ENCODE peak calls at places on chromosomes 13 and 19, in ten cellular contexts. W is right lobe of liver, K is heart left ventricle, G is BJ, Q is tibial nerve, A is GM20000, P is AG04450, L is cardiac muscle cell, H is uterus, I is omental fat pad. Z is an unnamed sample.

GRCh38 chr13:20788312-20788711 is 14.6 kb upstream of the EEF1AKMT1 start:
- DNase-seq in W (no peak), K (no peak), G (no peak), Q (no peak), A (no peak), P (no peak), L (no peak), H (no peak), I (no peak), Z (no peak)

GRCh38 chr19:46192990-46193650 is 36.4 kb upstream of the IGFL1 start:
- DNase-seq in W (peak), K (no peak), G (peak), Q (no peak), A (no peak), P (no peak), L (no peak), H (no peak), I (no peak), Z (no peak)

GRCh38 chr19:10884273-10884672 is 12.9 kb downstream of the CARM1 start:
- DNase-seq in W (no peak), K (no peak), G (peak), Q (no peak), A (no peak), P (no peak), L (peak), H (peak), I (no peak), Z (no peak)

GRCh38 chr19:48836089-48837017 is at the start of gene HSD17B14:
- DNase-seq in W (peak), K (no peak), G (no peak), Q (no peak), A (no peak), P (no peak), L (peak), H (peak), I (no peak), Z (peak)

GRCh38 chr19:16449330-16449961 is 22.3 kb downstream of the EPS15L1 start:
- DNase-seq in W (no peak), K (no peak), G (no peak), Q (no peak), A (peak), P (no peak), L (no peak), H (no peak), I (no peak), Z (no peak)

GRCh38 chr13:50419896-50420295 is 404.7 kb downstream of the KCNRG start:
- DNase-seq in W (no peak), K (peak), G (no peak), Q (no peak), A (no peak), P (no peak), L (no peak), H (no peak), I (no peak), Z (no peak)

GRCh38 chr13:41420146-41420545 is 37.2 kb upstream of the RGCC start:
- DNase-seq in W (no peak), K (no peak), G (no peak), Q (no peak), A (no peak), P (no peak), L (no peak), H (no peak), I (no peak), Z (no peak)

GRCh38 chr19:23597661-23598060 is 89.4 kb downstream of the ZNF675 start:
- DNase-seq in W (no peak), K (no peak), G (no peak), Q (no peak), A (no peak), P (no peak), L (no peak), H (no peak), I (no peak), Z (no peak)

GRCh38 chr19:7191946-7192691 is 102.1 kb downstream of the INSR start:
- DNase-seq in W (no peak), K (no peak), G (no peak), Q (no peak), A (peak), P (no peak), L (no peak), H (no peak), I (no peak), Z (no peak)

GRCh38 chr13:100951031-100951430 is 276.4 kb upstream of the TMTC4 start:
- DNase-seq in W (no peak), K (no peak), G (no peak), Q (no peak), A (no peak), P (no peak), L (no peak), H (no peak), I (no peak), Z (no peak)

GRCh38 chr19:7705387-7706187 is 3.7 kb upstream of the FCER2 start:
- DNase-seq in W (peak), K (peak), G (no peak), Q (peak), A (peak), P (no peak), L (no peak), H (no peak), I (no peak), Z (no peak)

GRCh38 chr19:50427997-50428425 is 4.7 kb upstream of the MYBPC2 start:
- DNase-seq in W (peak), K (peak), G (no peak), Q (peak), A (no peak), P (peak), L (peak), H (peak), I (peak), Z (peak)

GRCh38 chr13:66855110-66855509 is 375.0 kb downstream of the PCDH9 start:
- DNase-seq in W (no peak), K (no peak), G (no peak), Q (no peak), A (no peak), P (no peak), L (no peak), H (no peak), I (no peak), Z (no peak)

GRCh38 chr13:95644611-95645052 is at the start of gene DZIP1:
- DNase-seq in W (peak), K (peak), G (no peak), Q (peak), A (peak), P (peak), L (peak), H (peak), I (no peak), Z (peak)

GRCh38 chr13:27965740-27966640 is 3.1 kb downstream of the CDX2 start:
- DNase-seq in W (no peak), K (no peak), G (no peak), Q (no peak), A (peak), P (no peak), L (no peak), H (no peak), I (no peak), Z (no peak)

GRCh38 chr19:5144545-5145179 is 175.7 kb downstream of the KDM4B start:
- DNase-seq in W (peak), K (no peak), G (no peak), Q (no peak), A (no peak), P (no peak), L (no peak), H (no peak), I (no peak), Z (no peak)

GRCh38 chr13:98349731-98350305 is 172.7 kb upstream of the RNF113B start:
- DNase-seq in W (peak), K (peak), G (no peak), Q (no peak), A (peak), P (no peak), L (peak), H (no peak), I (no peak), Z (no peak)

GRCh38 chr19:5892772-5893275 is 10.8 kb downstream of the NDUFA11 start:
- DNase-seq in W (no peak), K (no peak), G (no peak), Q (no peak), A (no peak), P (no peak), L (no peak), H (no peak), I (no peak), Z (no peak)

GRCh38 chr13:98273824-98274786 is 97.0 kb upstream of the RNF113B start:
- DNase-seq in W (no peak), K (no peak), G (no peak), Q (no peak), A (no peak), P (no peak), L (peak), H (no peak), I (no peak), Z (no peak)

GRCh38 chr13:48437381-48437780 is 24.5 kb upstream of the LPAR6 start:
- DNase-seq in W (no peak), K (peak), G (no peak), Q (peak), A (no peak), P (no peak), L (peak), H (peak), I (no peak), Z (no peak)

GRCh38 chr13:69970521-69970920 is 137.1 kb upstream of the ATXN8OS start:
- DNase-seq in W (no peak), K (no peak), G (no peak), Q (no peak), A (no peak), P (no peak), L (no peak), H (no peak), I (no peak), Z (no peak)

GRCh38 chr13:112064222-112064621 is 2.7 kb upstream of the SOX1 start:
- DNase-seq in W (no peak), K (no peak), G (no peak), Q (no peak), A (no peak), P (no peak), L (no peak), H (no peak), I (no peak), Z (no peak)

GRCh38 chr13:48000559-48001126 is 430 bp downstream of the SUCLA2 start:
- DNase-seq in W (no peak), K (peak), G (no peak), Q (no peak), A (no peak), P (no peak), L (peak), H (no peak), I (no peak), Z (no peak)

GRCh38 chr13:92500192-92500591 is 726.4 kb upstream of the GPC6 start:
- DNase-seq in W (no peak), K (no peak), G (no peak), Q (no peak), A (no peak), P (no peak), L (no peak), H (no peak), I (no peak), Z (no peak)

GRCh38 chr19:5343848-5344247 is 3.2 kb upstream of the PTPRS start:
- DNase-seq in W (no peak), K (no peak), G (peak), Q (no peak), A (no peak), P (peak), L (no peak), H (no peak), I (no peak), Z (no peak)

GRCh38 chr19:38032151-38032550 is 125.1 kb downstream of the SIPA1L3 start:
- DNase-seq in W (no peak), K (no peak), G (no peak), Q (no peak), A (no peak), P (no peak), L (no peak), H (no peak), I (no peak), Z (no peak)

GRCh38 chr19:39080431-39080830 is 3.7 kb upstream of the ACP7 start:
- DNase-seq in W (no peak), K (no peak), G (no peak), Q (no peak), A (no peak), P (no peak), L (no peak), H (no peak), I (no peak), Z (no peak)

GRCh38 chr13:76719955-76720354 is 166.2 kb downstream of the KCTD12 start:
- DNase-seq in W (no peak), K (no peak), G (no peak), Q (no peak), A (no peak), P (no peak), L (no peak), H (no peak), I (no peak), Z (no peak)

GRCh38 chr19:54480048-54480447 is 7.0 kb upstream of the CDC42EP5 start:
- DNase-seq in W (no peak), K (no peak), G (no peak), Q (no peak), A (no peak), P (no peak), L (no peak), H (no peak), I (no peak), Z (no peak)

GRCh38 chr13:109157275-109157674 is 527.9 kb downstream of the MYO16 start:
- DNase-seq in W (no peak), K (no peak), G (no peak), Q (no peak), A (no peak), P (no peak), L (no peak), H (no peak), I (no peak), Z (no peak)

GRCh38 chr13:87671824-87672603 is 843 bp downstream of the SLITRK5 start:
- DNase-seq in W (peak), K (no peak), G (no peak), Q (no peak), A (peak), P (no peak), L (no peak), H (no peak), I (no peak), Z (no peak)

GRCh38 chr13:51806571-51806970 is 2.6 kb upstream of the DHRS12 start:
- DNase-seq in W (no peak), K (no peak), G (no peak), Q (peak), A (no peak), P (no peak), L (no peak), H (no peak), I (no peak), Z (no peak)

GRCh38 chr13:94209110-94209509 is 270.4 kb downstream of the DCT start:
- DNase-seq in W (no peak), K (no peak), G (no peak), Q (no peak), A (no peak), P (no peak), L (no peak), H (no peak), I (no peak), Z (no peak)

GRCh38 chr13:50156140-50156539 is 140.9 kb downstream of the KCNRG start:
- DNase-seq in W (no peak), K (no peak), G (no peak), Q (no peak), A (no peak), P (peak), L (no peak), H (no peak), I (no peak), Z (no peak)

GRCh38 chr19:5993516-5994406 is 15.8 kb upstream of the RANBP3 start:
- DNase-seq in W (no peak), K (peak), G (no peak), Q (no peak), A (no peak), P (no peak), L (no peak), H (no peak), I (no peak), Z (no peak)

GRCh38 chr19:49567722-49568454 is 12.5 kb downstream of the NOSIP start:
- DNase-seq in W (no peak), K (no peak), G (no peak), Q (no peak), A (no peak), P (no peak), L (no peak), H (no peak), I (no peak), Z (no peak)

GRCh38 chr13:39767791-39768564 is 112.5 kb downstream of the COG6 start:
- DNase-seq in W (no peak), K (no peak), G (no peak), Q (no peak), A (no peak), P (no peak), L (no peak), H (no peak), I (no peak), Z (no peak)

GRCh38 chr19:58408152-58409009 is at the start of gene ZNF584:
- DNase-seq in W (peak), K (peak), G (peak), Q (peak), A (peak), P (peak), L (peak), H (peak), I (peak), Z (peak)
- TF ChIP-seq CTCF in W (no peak), K (no peak), G (no peak), Q (no peak), A (no peak), P (peak), L (peak), H (no peak), I (no peak), Z (no peak)

GRCh38 chr13:61466280-61466679 is 50.6 kb upstream of the PCDH20 start:
- DNase-seq in W (no peak), K (no peak), G (no peak), Q (no peak), A (no peak), P (no peak), L (peak), H (no peak), I (no peak), Z (no peak)
- TF ChIP-seq CTCF in W (peak), K (no peak), G (no peak), Q (no peak), A (no peak), P (no peak), L (no peak), H (no peak), I (no peak), Z (peak)

GRCh38 chr13:52931913-52932312 is 83.5 kb upstream of the PCDH8 start:
- DNase-seq in W (no peak), K (no peak), G (no peak), Q (no peak), A (no peak), P (no peak), L (no peak), H (no peak), I (no peak), Z (no peak)

GRCh38 chr13:52929826-52930225 is 81.4 kb upstream of the PCDH8 start:
- DNase-seq in W (no peak), K (no peak), G (no peak), Q (no peak), A (no peak), P (no peak), L (no peak), H (no peak), I (no peak), Z (no peak)

GRCh38 chr13:52938065-52938464 is 89.6 kb upstream of the PCDH8 start:
- DNase-seq in W (no peak), K (no peak), G (no peak), Q (no peak), A (no peak), P (no peak), L (no peak), H (no peak), I (no peak), Z (no peak)

GRCh38 chr13:52933547-52934167 is 85.2 kb upstream of the PCDH8 start:
- DNase-seq in W (no peak), K (no peak), G (no peak), Q (no peak), A (no peak), P (no peak), L (no peak), H (no peak), I (no peak), Z (no peak)
- TF ChIP-seq CTCF in W (no peak), K (no peak), G (no peak), Q (no peak), A (no peak), P (no peak), L (no peak), H (no peak), I (no peak), Z (no peak)

GRCh38 chr19:35736913-35737886 is 5.1 kb downstream of the IGFLR1 start:
- DNase-seq in W (no peak), K (no peak), G (no peak), Q (no peak), A (no peak), P (no peak), L (no peak), H (no peak), I (no peak), Z (no peak)
- TF ChIP-seq CTCF in W (no peak), K (no peak), G (peak), Q (no peak), A (no peak), P (peak), L (peak), H (no peak), I (no peak), Z (peak)

DNA sequence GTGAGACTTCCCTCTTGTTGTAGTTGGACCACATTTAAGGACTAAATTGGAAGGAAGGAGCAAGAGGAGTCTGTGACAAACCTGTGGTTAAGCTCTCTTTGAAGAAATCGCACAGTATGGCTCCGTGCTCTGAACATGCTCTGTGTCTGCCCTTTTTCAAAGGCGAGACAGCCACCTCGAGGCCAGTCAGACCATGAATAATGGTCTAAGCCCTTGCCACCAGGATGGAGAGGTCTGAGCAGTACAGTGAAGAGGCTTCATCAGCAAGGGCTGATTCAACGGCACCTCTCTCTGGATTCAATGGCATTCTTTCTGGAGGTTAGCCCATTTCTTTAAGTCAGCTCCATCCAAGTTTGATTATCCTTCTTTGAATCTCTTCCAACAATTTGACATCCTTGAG is 30.9 kb downstream of the FAM216B start:
- DNase-seq in W (no peak), K (no peak), G (no peak), Q (no peak), A (no peak), P (no peak), L (no peak), H (no peak), I (no peak), Z (no peak)
- TF ChIP-seq CTCF in W (no peak), K (no peak), G (no peak), Q (no peak), A (no peak), P (no peak), L (no peak), H (no peak), I (no peak), Z (no peak)

DNA sequence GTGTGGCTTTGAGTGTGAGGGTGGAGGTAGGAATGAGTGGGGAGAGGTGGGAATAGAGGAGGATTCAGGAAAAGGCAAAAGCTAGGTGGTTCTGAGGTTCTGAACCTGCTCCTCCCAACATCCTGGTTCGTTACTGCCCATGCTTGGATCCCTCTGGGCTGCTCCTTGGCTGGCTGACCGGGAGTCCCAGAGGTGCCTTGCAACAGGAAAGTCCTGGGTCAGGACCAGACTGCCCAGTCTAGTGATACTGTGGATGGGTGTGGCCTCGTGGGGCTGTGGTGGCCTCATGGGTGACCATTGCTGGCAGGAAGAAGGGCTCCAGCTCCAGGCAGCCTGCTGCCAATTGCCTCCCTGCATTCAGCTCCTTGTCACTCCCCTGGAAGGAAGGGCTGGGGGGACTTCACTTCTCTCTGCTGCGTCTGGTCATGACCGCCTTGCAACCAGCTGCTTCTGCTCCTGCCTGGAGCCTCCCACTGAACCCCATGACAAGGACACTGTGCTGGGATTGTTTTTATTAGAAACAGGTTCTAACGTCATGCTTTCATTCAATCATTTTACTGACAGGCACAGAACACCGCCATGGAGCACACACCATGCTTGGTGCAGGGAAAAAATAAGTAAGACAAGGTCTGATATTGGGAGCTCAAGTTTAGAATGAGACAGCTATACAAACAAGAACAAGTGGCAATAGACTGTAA is 61.5 kb upstream of the UBL3 start:
- DNase-seq in W (no peak), K (no peak), G (no peak), Q (no peak), A (no peak), P (no peak), L (no peak), H (no peak), I (no peak), Z (no peak)
- TF ChIP-seq CTCF in W (no peak), K (no peak), G (no peak), Q (no peak), A (no peak), P (no peak), L (no peak), H (no peak), I (no peak), Z (no peak)

DNA sequence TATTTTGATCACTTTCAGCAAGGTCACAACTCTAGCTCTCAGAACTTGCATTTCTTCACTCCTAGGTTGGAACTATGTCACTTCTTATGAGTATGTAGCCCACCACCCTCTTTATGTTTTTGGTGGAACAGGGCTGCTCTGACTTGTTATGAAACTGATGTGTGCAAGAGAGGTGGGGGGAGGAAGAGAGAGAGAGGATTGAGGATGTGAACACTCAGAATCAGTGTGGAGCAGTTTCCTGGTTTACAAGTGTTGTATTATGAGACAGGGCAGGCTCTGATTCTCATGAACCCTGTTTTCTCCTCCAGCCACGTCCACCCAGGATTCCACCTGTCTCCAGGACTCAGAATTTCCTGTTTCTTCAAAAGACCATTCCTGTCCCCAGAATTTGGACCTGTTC is 16.1 kb downstream of the ZNF317 start:
- DNase-seq in W (no peak), K (no peak), G (no peak), Q (no peak), A (no peak), P (no peak), L (no peak), H (no peak), I (no peak), Z (no peak)
- TF ChIP-seq CTCF in W (no peak), K (no peak), G (no peak), Q (no peak), A (no peak), P (no peak), L (no peak), H (no peak), I (no peak), Z (no peak)

GRCh38 chr19:18780631-18781030 is 10.5 kb downstream of the COMP start:
- DNase-seq in W (no peak), K (no peak), G (no peak), Q (no peak), A (peak), P (no peak), L (no peak), H (no peak), I (no peak), Z (no peak)
- TF ChIP-seq CTCF in W (no peak), K (no peak), G (peak), Q (no peak), A (no peak), P (no peak), L (peak), H (no peak), I (no peak), Z (peak)

Z was measured in progenitor cell of endocrine pancreas.